ENCODE peak calls at places on chromosomes 1 and 21, in four cellular contexts. V is K562, R is GM12878, E is HepG2. U is an unnamed sample.

GRCh38 chr1:37919277-37919676 is 27.6 kb downstream of the INPP5B start:
- DNase-seq in V (peak), E (peak), R (no peak), U (peak)

GRCh38 chr21:18384771-18385170 is 18.8 kb downstream of the TMPRSS15 start:
- DNase-seq in V (peak), R (no peak), E (no peak), U (no peak)

GRCh38 chr1:166017395-166017794 is 149.4 kb downstream of the FAM78B start:
- DNase-seq in V (peak), E (no peak), R (no peak), U (peak)

GRCh38 chr1:115365738-115366137 is 27.7 kb upstream of the NGF start:
- DNase-seq in E (no peak), V (no peak), R (no peak), U (no peak)

GRCh38 chr1:28171246-28171645 is 5.2 kb downstream of the PTAFR start:
- DNase-seq in R (no peak), V (no peak), E (no peak), U (no peak)

GRCh38 chr21:35294231-35294898 is 245.3 kb upstream of the RUNX1 start:
- DNase-seq in V (no peak), E (no peak), R (no peak), U (no peak)

GRCh38 chr1:185871627-185872150 is 137.5 kb downstream of the HMCN1 start:
- DNase-seq in R (no peak), V (no peak), E (no peak), U (no peak)

GRCh38 chr1:115677570-115677969 is 35.8 kb downstream of the VANGL1 start:
- DNase-seq in V (peak), R (no peak), E (no peak), U (no peak)

GRCh38 chr1:199551967-199552565 is 475.4 kb upstream of the NR5A2 start:
- DNase-seq in E (peak), R (no peak), V (peak), U (peak)

GRCh38 chr1:170461362-170461761 is 70.6 kb upstream of the GORAB start:
- DNase-seq in E (no peak), V (no peak), R (no peak), U (no peak)

GRCh38 chr1:2415801-2416208 is 3.4 kb upstream of the PEX10 start:
- DNase-seq in E (no peak), R (no peak), V (no peak), U (no peak)

GRCh38 chr1:35894183-35894582 is 11.2 kb downstream of the AGO1 start:
- DNase-seq in V (peak), R (peak), E (no peak), U (no peak)

GRCh38 chr1:106846656-106847055 is 209.8 kb upstream of the PRMT6 start:
- DNase-seq in R (no peak), V (no peak), E (no peak), U (no peak)

GRCh38 chr21:26717146-26717739 is 128.0 kb downstream of the ADAMTS1 start:
- DNase-seq in E (no peak), R (no peak), V (no peak), U (no peak)

GRCh38 chr21:21383126-21383525 is 384.9 kb downstream of the NCAM2 start:
- DNase-seq in R (no peak), E (no peak), V (no peak), U (no peak)

GRCh38 chr1:180527270-180527669 is 24.9 kb upstream of the ACBD6 start:
- DNase-seq in V (peak), R (no peak), E (peak), U (no peak)

GRCh38 chr1:14521602-14522001 is 76.9 kb upstream of the KAZN start:
- DNase-seq in V (no peak), E (no peak), R (no peak), U (no peak)

GRCh38 chr1:172533511-172534116 is 664 bp downstream of the SUCO start:
- DNase-seq in E (peak), V (peak), R (no peak), U (no peak)

GRCh38 chr1:73162576-73162975 is 880.2 kb upstream of the NEGR1 start:
- DNase-seq in E (no peak), R (no peak), V (no peak), U (no peak)

GRCh38 chr1:98794196-98794886 is 132.8 kb downstream of the SNX7 start:
- DNase-seq in E (peak), V (peak), R (peak), U (peak)

GRCh38 chr1:209866201-209866600 is 38.4 kb downstream of the UTP25 start:
- DNase-seq in E (no peak), V (no peak), R (no peak), U (no peak)

GRCh38 chr1:12163210-12163609 is 3.6 kb upstream of the TNFRSF1B start:
- DNase-seq in E (no peak), V (no peak), R (no peak), U (no peak)

GRCh38 chr1:108612496-108612895 is 48.4 kb downstream of the HENMT1 start:
- DNase-seq in V (no peak), E (no peak), R (no peak), U (no peak)

GRCh38 chr1:58989845-58990244 is 206.0 kb upstream of the JUN start:
- DNase-seq in E (no peak), V (no peak), R (no peak), U (no peak)

GRCh38 chr1:231803353-231803752 is 176.8 kb downstream of the DISC1 start:
- DNase-seq in R (no peak), E (no peak), V (no peak), U (no peak)

GRCh38 chr1:5647226-5647625 is 345.0 kb downstream of the NPHP4 start:
- DNase-seq in E (no peak), R (no peak), V (no peak), U (no peak)

GRCh38 chr1:214441119-214441518 is 110.3 kb downstream of the PTPN14 start:
- DNase-seq in E (no peak), V (no peak), R (no peak), U (no peak)

GRCh38 chr1:199508653-199509052 is 518.9 kb upstream of the NR5A2 start:
- DNase-seq in R (no peak), E (no peak), V (no peak), U (no peak)

GRCh38 chr1:230977781-230978490 is 725 bp downstream of the TTC13 start:
- DNase-seq in E (peak), R (no peak), V (peak), U (peak)

GRCh38 chr1:237756304-237756967 is 134.3 kb downstream of the ZP4 start:
- DNase-seq in R (no peak), V (no peak), E (no peak), U (no peak)

GRCh38 chr1:161088587-161089110 is 709 bp downstream of the NECTIN4 start:
- DNase-seq in V (no peak), E (no peak), R (no peak), U (no peak)

GRCh38 chr1:4527819-4528218 is 126.6 kb upstream of the AJAP1 start:
- DNase-seq in V (no peak), R (no peak), E (no peak), U (no peak)

GRCh38 chr1:69201716-69202115 is 366.0 kb upstream of the LRRC7 start:
- DNase-seq in E (no peak), R (no peak), V (no peak), U (no peak)

GRCh38 chr1:151479462-151479861 is 20.2 kb upstream of the POGZ start:
- DNase-seq in E (no peak), V (no peak), R (no peak), U (no peak)

GRCh38 chr1:26161408-26162219 is 2.7 kb downstream of the FAM110D start:
- DNase-seq in R (no peak), V (peak), E (no peak), U (peak)

GRCh38 chr1:178310685-178311105 is 186.1 kb downstream of the CLEC20A start:
- DNase-seq in E (peak), V (peak), R (peak), U (no peak)

GRCh38 chr1:30353637-30354036 is 369.7 kb downstream of the MATN1 start:
- DNase-seq in R (no peak), V (no peak), E (no peak), U (no peak)

GRCh38 chr1:220189750-220190347 is 82.4 kb downstream of the RAB3GAP2 start:
- DNase-seq in V (peak), R (no peak), E (peak), U (no peak)
- TF ChIP-seq CBFB in V (no peak), R (no peak), E (no peak), U (no peak)

DNA sequence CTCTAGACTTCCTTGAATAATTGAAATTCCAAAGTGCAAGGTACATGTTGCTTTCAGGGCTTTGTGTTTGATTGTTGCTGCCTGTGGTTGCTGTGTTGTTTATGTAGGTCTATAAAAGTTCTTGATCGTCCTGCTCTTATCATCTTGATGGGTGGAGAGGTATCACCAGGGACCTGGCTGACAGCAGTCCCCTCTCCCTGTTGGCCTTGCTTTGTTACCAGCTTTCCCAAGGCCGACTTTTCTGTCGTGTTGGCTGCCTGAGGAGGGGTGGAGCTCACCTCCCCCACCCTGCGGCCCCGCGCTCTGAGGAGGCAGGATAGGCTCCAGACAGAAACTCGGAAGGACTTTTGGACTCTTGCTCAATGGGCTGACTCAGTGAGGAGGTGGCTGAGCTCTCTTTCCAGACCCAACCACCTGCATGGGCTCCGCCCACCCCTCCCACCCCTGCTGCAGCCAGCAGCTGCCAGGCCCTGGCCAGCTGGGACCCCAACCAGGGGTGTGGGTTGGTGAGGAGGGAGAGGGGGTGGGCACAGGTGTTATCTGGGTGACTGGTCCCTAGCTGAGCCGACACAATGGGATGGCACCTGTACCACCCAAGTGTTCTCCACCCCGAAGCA is 2.0 kb downstream of the INAVA start:
- DNase-seq in R (no peak), E (peak), V (no peak), U (no peak)
- TF ChIP-seq SP1 in R (no peak), E (peak), V (no peak), U (no peak)

GRCh38 chr21:31988492-31989285 is 115.9 kb downstream of the HUNK start:
- DNase-seq in R (no peak), V (no peak), E (no peak), U (no peak)
- TF ChIP-seq CBFB in R (no peak), V (no peak), E (no peak), U (no peak)

DNA sequence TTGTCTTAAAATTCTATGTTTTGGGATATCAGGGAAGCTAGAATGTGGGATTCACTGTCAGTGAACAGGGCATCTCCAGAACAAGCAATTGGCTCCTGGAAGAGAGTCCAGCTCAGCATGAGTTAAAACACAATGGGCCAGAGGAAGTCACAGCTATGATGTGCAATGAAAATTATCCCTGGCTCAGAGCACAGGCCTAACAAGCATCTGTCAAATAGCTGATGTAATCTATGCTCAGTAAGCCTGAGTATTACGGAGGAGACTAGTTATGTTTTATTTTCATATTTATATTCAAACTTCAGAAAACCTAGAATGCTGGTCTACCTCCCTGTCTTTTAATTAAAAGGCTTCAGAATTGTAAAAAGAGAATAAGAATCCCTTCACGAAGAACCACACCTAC is 41.6 kb downstream of the PARP1 start:
- DNase-seq in E (no peak), V (no peak), R (no peak), U (no peak)
- TF ChIP-seq SP1 in E (no peak), V (no peak), R (no peak), U (no peak)

GRCh38 chr21:46020581-46020980 is 39.0 kb downstream of the COL6A1 start:
- DNase-seq in E (no peak), V (no peak), R (no peak), U (no peak)

GRCh38 chr21:46021978-46022544 is 40.5 kb downstream of the COL6A1 start:
- DNase-seq in R (no peak), E (no peak), V (no peak), U (no peak)

GRCh38 chr21:46021398-46021797 is 39.8 kb downstream of the COL6A1 start:
- DNase-seq in V (no peak), R (no peak), E (no peak), U (no peak)

GRCh38 chr21:46023126-46023985 is 41.8 kb downstream of the COL6A1 start:
- DNase-seq in V (no peak), E (no peak), R (no peak), U (no peak)

GRCh38 chr21:46022551-46023107 is 41.1 kb downstream of the COL6A1 start:
- DNase-seq in R (no peak), E (peak), V (peak), U (no peak)
- TF ChIP-seq CBFB in R (no peak), E (no peak), V (no peak), U (no peak)

GRCh38 chr1:232951605-232952004 is 1.2 kb downstream of the NTPCR start:
- DNase-seq in V (no peak), E (no peak), R (no peak), U (no peak)

GRCh38 chr1:232950919-232951579 is 638 bp downstream of the NTPCR start:
- DNase-seq in V (peak), E (peak), R (no peak), U (no peak)

GRCh38 chr1:232952514-232953175 is 2.2 kb downstream of the NTPCR start:
- DNase-seq in V (peak), E (peak), R (peak), U (peak)

GRCh38 chr1:232950197-232950918 is at the start of gene NTPCR:
- DNase-seq in R (peak), V (peak), E (peak), U (peak)

DNA sequence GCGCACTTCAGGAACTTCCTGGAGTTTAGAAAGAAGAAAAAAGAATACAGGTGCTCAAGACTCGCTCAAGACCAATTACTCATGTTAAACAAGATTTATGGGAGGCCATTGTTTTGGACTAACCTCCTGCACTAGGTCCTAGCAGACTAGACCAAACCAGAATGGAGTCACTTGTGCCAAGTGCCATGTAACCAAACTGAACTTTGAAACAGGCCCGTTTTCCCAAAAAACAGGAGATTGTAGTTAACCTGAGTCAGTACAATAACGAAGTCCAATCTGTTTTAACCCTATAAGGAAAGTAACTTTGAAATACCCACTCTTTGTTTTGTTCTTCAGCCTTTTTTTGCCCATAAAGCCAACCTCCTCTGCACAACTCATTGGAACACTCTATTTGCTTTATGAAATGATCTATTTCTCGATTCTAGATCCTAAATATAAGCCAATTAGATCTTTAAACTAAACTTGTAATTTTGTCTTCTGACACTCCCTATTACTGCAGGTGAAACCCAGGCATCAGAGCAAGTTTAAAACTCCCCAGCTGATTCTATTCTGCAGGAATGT is 695 bp upstream of the NTPCR start:
- DNase-seq in R (no peak), V (no peak), E (no peak), U (no peak)
- TF ChIP-seq SP1 in R (no peak), V (no peak), E (no peak), U (no peak)

GRCh38 chr1:62727656-62728396 is 39.6 kb upstream of the DOCK7 start:
- DNase-seq in R (no peak), E (no peak), V (no peak), U (peak)

GRCh38 chr1:62723841-62724240 is 35.7 kb upstream of the DOCK7 start:
- DNase-seq in E (no peak), R (no peak), V (no peak), U (no peak)

GRCh38 chr1:62724430-62724829 is 36.2 kb upstream of the DOCK7 start:
- DNase-seq in R (no peak), E (no peak), V (no peak), U (no peak)

GRCh38 chr1:62725255-62725654 is 37.1 kb upstream of the DOCK7 start:
- DNase-seq in R (peak), E (no peak), V (no peak), U (no peak)

GRCh38 chr1:62725981-62726588 is 37.9 kb upstream of the DOCK7 start:
- DNase-seq in R (no peak), V (no peak), E (no peak), U (no peak)
- TF ChIP-seq CBFB in R (no peak), V (no peak), E (no peak), U (no peak)

DNA sequence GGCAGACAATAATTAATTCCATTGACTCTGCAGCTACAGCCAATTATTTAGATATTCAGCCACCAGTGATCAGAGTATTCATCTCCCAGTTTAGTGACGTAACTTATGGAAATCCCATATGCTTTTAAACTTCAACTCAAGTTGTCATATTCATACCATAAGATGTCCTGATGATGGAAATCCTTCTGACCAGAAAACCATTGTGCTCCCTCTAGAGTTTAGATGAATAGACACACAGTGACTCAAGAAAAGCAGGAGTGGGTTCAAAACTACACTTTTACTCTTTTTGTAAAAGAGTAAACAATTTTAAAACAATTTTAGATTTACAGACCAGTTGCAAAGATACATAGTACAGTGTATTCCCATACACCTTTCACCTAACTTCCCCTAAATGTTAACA is 463.7 kb downstream of the KCNT2 start:
- DNase-seq in R (no peak), E (no peak), V (no peak), U (no peak)
- TF ChIP-seq SP1 in R (no peak), E (no peak), V (no peak), U (no peak)

GRCh38 chr1:17227358-17227915 is 21.5 kb upstream of the PADI3 start:
- DNase-seq in E (no peak), V (no peak), R (no peak), U (no peak)
- TF ChIP-seq CBFB in E (no peak), V (no peak), R (no peak), U (no peak)

GRCh38 chr1:56819393-56819899 is at the start of gene FYB2:
- DNase-seq in V (no peak), E (peak), R (no peak), U (peak)
- TF ChIP-seq SP1 in V (no peak), E (peak), R (no peak), U (no peak)

U was measured in WTC11.